ENCODE peak calls at places on chromosomes 13 and 19, in eight cellular contexts. E is CD8-positive, alpha-beta memory T cell; P is fibroblast of lung; L is CD8-positive, alpha-beta T cell; N is neural progenitor cell; V is Peyer's patch; G is stomach; K is tibial artery. C is an unnamed sample. For H3K4me1, the result is how much of the 10 kb centered on the place peaks cover.

GRCh38 chr19:49812452-49812996 is 568 bp downstream of the FUZ start:
- DNase-seq in N (peak), G (no peak), P (no peak), L (no peak), V (no peak), E (no peak), K (no peak), C (no peak)

GRCh38 chr13:29569253-29570057 is 26.0 kb downstream of the SLC7A1 start:
- DNase-seq in N (no peak), K (no peak), G (peak), V (no peak), L (no peak), P (peak), E (no peak), C (no peak)

GRCh38 chr19:14474827-14475226 is 327 bp downstream of the PTGER1 start:
- DNase-seq in K (no peak), L (no peak), P (no peak), N (no peak), V (no peak), G (no peak), E (no peak), C (peak)

GRCh38 chr19:33390120-33390907 is 16.8 kb downstream of the CEBPG start:
- DNase-seq in K (peak), V (peak), E (no peak), P (peak), N (no peak), G (no peak), L (no peak), C (peak)

GRCh38 chr19:14674764-14675163 is at the start of gene ADGRE3:
- DNase-seq in E (no peak), G (no peak), V (no peak), L (no peak), N (no peak), K (no peak), P (no peak), C (no peak)

GRCh38 chr13:42539670-42540069 is 34.3 kb upstream of the TNFSF11 start:
- DNase-seq in G (no peak), V (no peak), N (no peak), E (no peak), P (peak), L (no peak), K (no peak), C (no peak)

GRCh38 chr19:38617764-38618589 is at the start of gene MAP4K1:
- DNase-seq in N (peak), P (no peak), G (peak), K (peak), L (peak), E (peak), V (peak), C (peak)

GRCh38 chr19:17358395-17358794 is 18.7 kb downstream of the PLVAP start:
- DNase-seq in V (no peak), G (no peak), E (no peak), K (peak), P (no peak), N (no peak), L (no peak), C (no peak)

GRCh38 chr13:41802684-41803554 is 158.0 kb downstream of the VWA8 start:
- DNase-seq in P (peak), V (no peak), K (no peak), L (no peak), N (no peak), E (no peak), G (no peak), C (no peak)

GRCh38 chr19:46718157-46718933 is 1.4 kb upstream of the PRKD2 start:
- DNase-seq in L (peak), V (peak), P (no peak), E (peak), K (no peak), N (peak), G (peak), C (no peak)

GRCh38 chr19:1093330-1093729 is 1.8 kb downstream of the POLR2E start:
- DNase-seq in N (no peak), L (no peak), K (no peak), G (no peak), P (no peak), E (no peak), V (no peak), C (no peak)

GRCh38 chr19:58429745-58430144 is 10.2 kb downstream of the ZNF132 start:
- DNase-seq in N (no peak), V (no peak), G (no peak), P (no peak), E (no peak), K (no peak), L (no peak), C (no peak)

GRCh38 chr19:48671456-48671995 is 1.3 kb downstream of the NTN5 start:
- DNase-seq in L (no peak), G (no peak), K (no peak), E (no peak), V (no peak), P (no peak), N (no peak), C (peak)

GRCh38 chr13:90416519-90416918 is 931.0 kb upstream of the MIR17HG start:
- DNase-seq in K (no peak), G (no peak), P (peak), L (no peak), V (no peak), E (no peak), N (no peak), C (no peak)

GRCh38 chr19:55541091-55541490 is 4.2 kb upstream of the SBK2 start:
- DNase-seq in G (no peak), N (no peak), E (no peak), K (no peak), L (no peak), V (no peak), P (no peak), C (no peak)

GRCh38 chr19:1163934-1164683 is 10.0 kb downstream of the SBNO2 start:
- DNase-seq in G (no peak), K (no peak), P (no peak), N (no peak), L (no peak), E (no peak), V (no peak), C (no peak)

GRCh38 chr13:43804461-43805070 is 17.8 kb upstream of the ENOX1 start:
- DNase-seq in P (peak), L (no peak), N (peak), K (no peak), V (no peak), E (no peak), G (no peak), C (peak)

GRCh38 chr19:40379446-40380198 is 10.4 kb downstream of the HIPK4 start:
- DNase-seq in L (no peak), P (no peak), G (no peak), V (no peak), N (no peak), E (no peak), K (no peak), C (no peak)

GRCh38 chr13:25171517-25172302 is at the start of gene AMER2:
- DNase-seq in E (no peak), N (peak), P (peak), G (no peak), K (no peak), V (no peak), L (no peak), C (no peak)

GRCh38 chr13:26837997-26838396 is 77.4 kb upstream of the GPR12 start:
- DNase-seq in P (no peak), K (no peak), G (no peak), N (no peak), L (no peak), V (no peak), E (no peak), C (no peak)

GRCh38 chr13:83929147-83929546 is 46.9 kb upstream of the SLITRK1 start:
- DNase-seq in K (no peak), P (no peak), L (no peak), N (no peak), G (no peak), V (no peak), E (no peak), C (peak)

GRCh38 chr19:41356984-41357739 is 3.4 kb upstream of the TGFB1 start:
- DNase-seq in N (no peak), P (no peak), G (no peak), E (no peak), K (no peak), V (no peak), L (peak), C (no peak)

GRCh38 chr13:90717451-90717936 is 630.0 kb upstream of the MIR17HG start:
- DNase-seq in V (no peak), P (peak), K (no peak), N (peak), E (no peak), G (no peak), L (no peak), C (no peak)

GRCh38 chr19:6724631-6725185 is 4.3 kb upstream of the C3 start:
- DNase-seq in K (no peak), L (no peak), P (no peak), G (no peak), N (no peak), E (no peak), V (no peak), C (no peak)

GRCh38 chr19:639251-640155 is at the start of gene FGF22:
- DNase-seq in E (peak), K (peak), V (peak), L (peak), N (peak), G (peak), P (peak), C (no peak)

GRCh38 chr13:46126074-46126473 is 21.2 kb upstream of the CPB2 start:
- DNase-seq in N (no peak), G (no peak), L (no peak), V (no peak), K (no peak), P (no peak), E (no peak), C (no peak)

GRCh38 chr19:42057856-42058255 is 12.2 kb downstream of the GRIK5 start:
- DNase-seq in E (no peak), K (no peak), G (no peak), L (no peak), P (no peak), V (no peak), N (no peak), C (no peak)

GRCh38 chr13:106619688-106620555 is 52.0 kb upstream of the ARGLU1 start:
- DNase-seq in V (peak), L (peak), E (no peak), G (no peak), K (peak), N (peak), P (peak), C (peak)

GRCh38 chr13:41364043-41364442 is 53.0 kb downstream of the NAA16 start:
- DNase-seq in V (no peak), G (no peak), N (no peak), P (no peak), K (no peak), E (no peak), L (no peak), C (no peak)

GRCh38 chr19:50817941-50818858 is 5.4 kb downstream of the KLK1 start:
- DNase-seq in E (peak), N (peak), L (peak), P (no peak), G (peak), V (peak), K (no peak), C (no peak)

GRCh38 chr13:75481176-75482069 is 546 bp downstream of the TBC1D4 start:
- DNase-seq in G (peak), K (no peak), P (peak), L (no peak), N (peak), V (peak), E (no peak), C (peak)

GRCh38 chr19:34996978-34997640 is 3.0 kb upstream of the GRAMD1A start:
- DNase-seq in N (no peak), E (no peak), V (no peak), P (no peak), L (no peak), K (no peak), G (no peak), C (no peak)

GRCh38 chr19:53183146-53183545 is 10.0 kb downstream of the ZNF665 start:
- DNase-seq in G (no peak), V (no peak), N (no peak), K (no peak), E (no peak), P (peak), L (no peak), C (no peak)

GRCh38 chr13:23992722-23993438 is 95.6 kb upstream of the C1QTNF9B start:
- DNase-seq in V (no peak), E (no peak), K (no peak), N (no peak), L (no peak), G (no peak), P (no peak), C (no peak)

GRCh38 chr13:74891610-74892009 is 590.4 kb downstream of the TBC1D4 start:
- DNase-seq in L (no peak), K (no peak), P (peak), V (no peak), E (no peak), N (no peak), G (no peak), C (no peak)

GRCh38 chr13:20995245-20995829 is 66.0 kb downstream of the LATS2 start:
- DNase-seq in E (no peak), V (no peak), K (peak), P (no peak), N (no peak), L (no peak), G (no peak), C (no peak)

GRCh38 chr13:73403362-73404150 is 344.8 kb downstream of the KLF5 start:
- DNase-seq in K (no peak), E (no peak), L (no peak), V (no peak), P (peak), N (no peak), G (no peak), C (no peak)

GRCh38 chr19:55720214-55720746 is 17.9 kb downstream of the NLRP9 start:
- DNase-seq in V (peak), G (no peak), K (no peak), N (no peak), P (no peak), L (no peak), E (no peak), C (no peak)

GRCh38 chr19:17266026-17266425 is 1.2 kb upstream of the BABAM1 start:
- DNase-seq in P (no peak), V (no peak), E (no peak), K (no peak), G (no peak), N (no peak), L (no peak), C (no peak)

GRCh38 chr19:3606690-3607289 is at the start of gene TBXA2R:
- DNase-seq in L (peak), P (peak), E (peak), K (peak), N (peak), V (peak), G (peak), C (peak)

GRCh38 chr19:3604987-3605343 is 1.7 kb downstream of the TBXA2R start:
- DNase-seq in N (no peak), G (no peak), P (no peak), L (peak), V (no peak), E (no peak), K (no peak), C (no peak)

GRCh38 chr19:3605361-3605760 is 1.3 kb downstream of the TBXA2R start:
- DNase-seq in N (no peak), P (no peak), K (no peak), G (no peak), E (no peak), L (no peak), V (no peak), C (no peak)

GRCh38 chr19:3606174-3606689 is 443 bp downstream of the TBXA2R start:
- DNase-seq in K (no peak), P (no peak), E (peak), N (peak), L (peak), V (peak), G (peak), C (no peak)

GRCh38 chr19:3605770-3606169 is 905 bp downstream of the TBXA2R start:
- DNase-seq in V (no peak), K (no peak), L (no peak), N (no peak), G (no peak), P (no peak), E (no peak), C (no peak)
- H3K4me3 ChIP-seq in V (peak), K (peak), L (peak), N (no peak), G (peak), P (peak), E (peak), C (no peak)

GRCh38 chr19:4012975-4013634 is 5.6 kb downstream of the PIAS4 start:
- DNase-seq in K (no peak), N (no peak), V (no peak), L (no peak), G (no peak), P (no peak), E (no peak), C (no peak)
- H3K27ac ChIP-seq in K (no peak), N (no peak), V (no peak), L (no peak), G (peak), P (no peak), E (no peak), C (no peak)

GRCh38 chr13:113820813-113821651 is 42.8 kb downstream of the GAS6 start:
- DNase-seq in E (no peak), G (no peak), L (no peak), N (no peak), K (peak), V (peak), P (peak), C (peak)
- H3K4me1 ChIP-seq in E (under half), G (under half), L (under half), N (under half), K (under half), V (under half), P (under half), C (under half)

DNA sequence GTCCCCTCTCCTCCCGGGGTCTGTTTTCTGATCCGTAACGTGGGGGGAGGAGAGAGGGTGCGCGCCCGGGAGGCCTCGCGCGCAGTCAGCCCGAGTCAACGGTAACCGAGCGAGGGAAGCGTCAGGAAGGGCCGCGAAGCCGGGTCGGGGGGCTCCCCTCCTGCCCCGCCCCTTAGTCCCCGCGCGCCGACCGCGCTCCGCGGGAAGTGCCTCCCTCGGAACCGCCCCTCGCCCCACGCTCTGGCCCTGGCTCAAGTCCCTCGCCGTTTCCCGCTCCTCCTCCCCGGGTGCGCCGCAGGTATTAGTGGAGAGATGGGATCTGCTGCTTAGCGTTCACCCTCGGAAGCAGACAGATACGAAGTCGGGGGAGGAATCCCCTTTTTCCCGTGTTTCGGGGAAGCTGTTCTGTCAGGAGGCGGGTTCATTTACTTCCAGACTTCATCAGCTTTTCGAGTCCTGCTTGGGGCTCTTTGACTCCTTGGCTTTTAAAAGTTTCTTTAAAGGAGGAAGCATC is 770 bp downstream of the HNRNPM start:
- DNase-seq in G (peak), L (peak), E (peak), P (peak), V (peak), N (peak), K (peak), C (peak)
- H3K4me3 ChIP-seq in G (peak), L (peak), E (peak), P (peak), V (peak), N (peak), K (peak), C (peak)